ENCODE peak calls at places on chromosome 10, in five cellular contexts. G is PC-9, Z is upper lobe of right lung, S is colonic mucosa, D is keratinocyte. X is an unnamed sample.

GRCh38 chr10:127300868-127301321 is 104.5 kb upstream of the INSYN2A start:
- DNase-seq in G (no peak), Z (no peak), S (peak), D (no peak), X (no peak)

GRCh38 chr10:29328988-29329387 is 40.1 kb downstream of the LYZL1 start:
- DNase-seq in G (no peak), Z (no peak), S (no peak), D (no peak), X (no peak)

GRCh38 chr10:132062181-132062515 is 3.6 kb upstream of the JAKMIP3 start:
- DNase-seq in G (no peak), Z (peak), S (no peak), D (no peak), X (no peak)

GRCh38 chr10:126904807-126905686 is at the start of gene DOCK1:
- DNase-seq in G (peak), Z (peak), S (peak), D (no peak), X (no peak)

GRCh38 chr10:15068802-15069201 is 19.8 kb downstream of the ACBD7 start:
- DNase-seq in G (peak), Z (no peak), S (no peak), D (no peak), X (no peak)

GRCh38 chr10:129404091-129404490 is 63.0 kb upstream of the MGMT start:
- DNase-seq in G (no peak), Z (no peak), S (peak), D (no peak), X (no peak)

GRCh38 chr10:90999512-91000172 is 78.8 kb upstream of the ANKRD1 start:
- DNase-seq in G (no peak), Z (no peak), S (no peak), D (no peak), X (no peak)

GRCh38 chr10:44980309-44981171 is 1.9 kb upstream of the DEPP1 start:
- DNase-seq in G (no peak), Z (no peak), S (no peak), D (no peak), X (no peak)

GRCh38 chr10:117541909-117542705 is 439 bp upstream of the EMX2 start:
- DNase-seq in G (no peak), Z (no peak), S (no peak), D (peak), X (no peak)

GRCh38 chr10:35210961-35211360 is 84.3 kb downstream of the CREM start:
- DNase-seq in G (no peak), Z (no peak), S (no peak), D (no peak), X (no peak)
- H3K27ac ChIP-seq in G (no peak), Z (no peak), S (no peak), D (no peak), X (peak)

DNA sequence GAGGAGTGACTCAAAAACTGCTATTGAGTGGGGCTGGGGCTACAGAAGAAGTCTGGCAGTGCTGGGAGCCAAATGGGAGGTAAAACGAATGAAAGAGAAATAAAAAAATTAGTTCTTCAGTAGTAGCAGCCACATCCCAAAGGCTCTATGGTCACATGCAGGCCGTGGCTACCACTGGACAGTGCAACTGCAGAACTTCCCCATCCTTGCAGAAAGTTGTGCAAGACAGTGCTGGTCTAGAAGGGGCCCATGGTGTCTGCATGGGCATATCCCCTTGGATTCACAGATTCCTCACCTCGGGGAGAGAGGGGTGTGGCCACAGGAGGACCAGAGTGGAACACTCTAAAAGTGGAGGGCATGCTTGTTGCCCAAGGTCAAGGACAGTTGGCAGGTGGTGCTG is 47.6 kb downstream of the RPS24 start:
- DNase-seq in G (no peak), Z (peak), S (no peak), D (no peak), X (no peak)
- H3K27ac ChIP-seq in G (no peak), Z (no peak), S (no peak), D (no peak), X (no peak)

GRCh38 chr10:33211123-33211878 is 123.2 kb downstream of the NRP1 start:
- DNase-seq in G (no peak), Z (no peak), S (no peak), D (no peak), X (no peak)
- H3K27ac ChIP-seq in G (no peak), Z (no peak), S (no peak), D (no peak), X (no peak)

GRCh38 chr10:130463104-130463875 is 327.1 kb downstream of the GLRX3 start:
- DNase-seq in G (no peak), Z (peak), S (no peak), D (no peak), X (no peak)

GRCh38 chr10:130464426-130464825 is 328.2 kb downstream of the GLRX3 start:
- DNase-seq in G (no peak), Z (peak), S (no peak), D (no peak), X (no peak)

GRCh38 chr10:130470286-130470685 is 334.1 kb downstream of the GLRX3 start:
- DNase-seq in G (no peak), Z (peak), S (no peak), D (no peak), X (no peak)

GRCh38 chr10:130463876-130464360 is 327.7 kb downstream of the GLRX3 start:
- DNase-seq in G (no peak), Z (no peak), S (no peak), D (no peak), X (no peak)

GRCh38 chr10:130466271-130466997 is 330.2 kb downstream of the GLRX3 start:
- DNase-seq in G (no peak), Z (no peak), S (no peak), D (no peak), X (no peak)
- H3K27ac ChIP-seq in G (no peak), Z (no peak), S (no peak), D (no peak), X (no peak)

GRCh38 chr10:107553470-107553869 is 389.0 kb upstream of the SORCS1 start:
- DNase-seq in G (no peak), Z (no peak), S (no peak), D (no peak), X (no peak)

GRCh38 chr10:107554351-107554750 is 389.8 kb upstream of the SORCS1 start:
- DNase-seq in G (no peak), Z (no peak), S (no peak), D (no peak), X (no peak)

GRCh38 chr10:107546986-107547385 is 382.5 kb upstream of the SORCS1 start:
- DNase-seq in G (no peak), Z (no peak), S (no peak), D (no peak), X (no peak)

GRCh38 chr10:107548301-107548700 is 383.8 kb upstream of the SORCS1 start:
- DNase-seq in G (no peak), Z (no peak), S (no peak), D (no peak), X (peak)

GRCh38 chr10:107552963-107553362 is 388.5 kb upstream of the SORCS1 start:
- DNase-seq in G (no peak), Z (no peak), S (no peak), D (no peak), X (no peak)
- H3K27ac ChIP-seq in G (no peak), Z (no peak), S (no peak), D (no peak), X (no peak)

DNA sequence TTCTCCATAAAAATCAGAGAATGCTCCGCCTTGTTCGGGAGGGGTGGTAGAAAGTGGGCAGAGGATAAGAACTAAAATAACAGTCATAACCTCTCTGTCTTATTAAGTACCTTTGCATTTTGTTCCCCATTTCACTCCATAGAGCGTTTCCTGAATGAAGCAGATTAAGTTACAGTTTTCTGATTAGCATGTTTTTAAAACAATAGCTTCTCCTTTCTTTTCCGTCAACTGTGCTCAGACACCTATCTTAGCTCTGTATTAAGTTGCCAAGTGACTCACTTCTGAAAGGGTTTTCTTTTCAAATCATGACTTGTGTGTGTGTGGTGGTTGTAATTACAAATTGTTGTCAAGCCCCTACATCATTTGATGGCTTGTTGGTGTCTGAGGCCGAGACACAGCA is 1.4 kb downstream of the HABP2 start:
- DNase-seq in G (no peak), Z (no peak), S (no peak), D (no peak), X (no peak)
- H3K27ac ChIP-seq in G (no peak), Z (no peak), S (no peak), D (no peak), X (no peak)

X was measured in caudate nucleus.